ENCODE peak calls at places on chromosomes 7 and 10, in four cellular contexts. L is AG08395, D is skeletal muscle cell, G is coronary artery. U is an unnamed sample.

GRCh38 chr10:59513558-59513957 is 151.2 kb upstream of the FAM13C start:
- DNase-seq in D (no peak), G (no peak), L (peak; percentile 14), U (no peak)

GRCh38 chr7:135795846-135796570 is 47.4 kb upstream of the FAM180A start:
- DNase-seq in D (no peak), L (peak; percentile 19), G (no peak), U (no peak)

GRCh38 chr10:44911081-44911540 is at the start of gene TMEM72:
- DNase-seq in G (no peak), L (no peak), D (no peak), U (no peak)

GRCh38 chr7:47202146-47202768 is 379.7 kb downstream of the TNS3 start:
- DNase-seq in D (no peak), L (peak; percentile 53), G (no peak), U (no peak)

GRCh38 chr10:69807122-69807521 is 5.4 kb downstream of the COL13A1 start:
- DNase-seq in L (peak; percentile 90), G (no peak), D (no peak), U (no peak)

GRCh38 chr7:132547806-132548205 is 28.5 kb downstream of the PLXNA4 start:
- DNase-seq in L (no peak), G (no peak), D (no peak), U (peak; percentile 31)

GRCh38 chr7:16063691-16064090 is 357.6 kb downstream of the CRPPA start:
- DNase-seq in D (peak; percentile 61), G (no peak), L (peak; percentile 52), U (no peak)

GRCh38 chr7:99293650-99294049 is 21.0 kb downstream of the MYH16 start:
- DNase-seq in D (no peak), L (no peak), G (no peak), U (no peak)

GRCh38 chr7:104839842-104840241 is 174.2 kb upstream of the KMT2E start:
- DNase-seq in L (no peak), D (no peak), G (no peak), U (no peak)

GRCh38 chr10:14499610-14499904 is 168.8 kb upstream of the FRMD4A start:
- DNase-seq in L (no peak), G (no peak), D (no peak), U (no peak)

GRCh38 chr10:107067843-107068242 is 96.7 kb downstream of the SORCS1 start:
- DNase-seq in G (no peak), L (no peak), D (no peak), U (no peak)

GRCh38 chr7:112080441-112080840 is 125.8 kb downstream of the DOCK4 start:
- DNase-seq in G (no peak), L (peak; percentile 57), D (peak; percentile 95), U (no peak)